ENCODE peak calls at places on chromosome 21, in six cellular contexts. F, A, O, B, Y and T are unnamed samples.

GRCh38 chr21:20994790-20995189 is 3.4 kb upstream of the NCAM2 start:
- DNase-seq in F (no peak), O (no peak), B (no peak), Y (no peak), A (no peak), T (no peak)

GRCh38 chr21:34613679-34614442 is 1.1 kb downstream of the RCAN1 start:
- DNase-seq in O (no peak), Y (no peak), F (no peak), A (no peak), B (peak; percentile 31), T (peak; percentile 17)

GRCh38 chr21:34959607-34960006 is 89.5 kb downstream of the RUNX1 start:
- DNase-seq in B (no peak), Y (no peak), F (no peak), A (no peak), O (no peak), T (no peak)

GRCh38 chr21:31538821-31539220 is 120.7 kb upstream of the SOD1 start:
- DNase-seq in O (no peak), F (no peak), Y (no peak), A (no peak), B (no peak), T (no peak)

GRCh38 chr21:35509004-35509704 is 460.1 kb upstream of the RUNX1 start:
- DNase-seq in B (no peak), O (no peak), F (no peak), Y (peak; percentile 58), A (no peak), T (no peak)

GRCh38 chr21:26534517-26534916 is 38.6 kb downstream of the CYYR1 start:
- DNase-seq in B (no peak), O (no peak), F (no peak), A (no peak), Y (no peak), T (no peak)

GRCh38 chr21:37548521-37548981 is 182.0 kb downstream of the DYRK1A start:
- DNase-seq in A (no peak), Y (no peak), O (no peak), B (no peak), F (no peak), T (no peak)

GRCh38 chr21:25831300-25831699 is 96.5 kb downstream of the GABPA start:
- DNase-seq in A (no peak), B (no peak), Y (no peak), F (no peak), O (no peak), T (peak; percentile 51)

GRCh38 chr21:14685568-14685967 is 139.5 kb upstream of the SAMSN1 start:
- DNase-seq in Y (no peak), B (no peak), O (no peak), A (no peak), F (no peak), T (no peak)

GRCh38 chr21:41706678-41707077 is 60.2 kb downstream of the RIPK4 start:
- DNase-seq in B (peak; percentile 56), F (no peak), O (no peak), A (no peak), Y (no peak), T (peak; percentile 37)

GRCh38 chr21:41059871-41060270 is 108.1 kb upstream of the BACE2 start:
- DNase-seq in B (no peak), F (no peak), Y (no peak), O (no peak), A (no peak), T (no peak)

GRCh38 chr21:17352937-17353655 is 159.7 kb upstream of the CXADR start:
- DNase-seq in F (no peak), B (no peak), A (no peak), Y (no peak), O (no peak), T (peak; percentile 29)

GRCh38 chr21:43716376-43717165 is 2.4 kb upstream of the PDXK start:
- DNase-seq in O (no peak), F (no peak), Y (no peak), A (no peak), B (no peak), T (no peak)

GRCh38 chr21:26116456-26117011 is 54.0 kb downstream of the APP start:
- DNase-seq in B (peak; percentile 49), A (no peak), Y (no peak), O (no peak), F (no peak), T (no peak)

GRCh38 chr21:46274797-46275390 is 10.5 kb downstream of the MCM3AP start:
- DNase-seq in B (no peak), Y (no peak), A (no peak), F (no peak), O (no peak), T (no peak)

GRCh38 chr21:17003763-17004373 is 509.0 kb upstream of the CXADR start:
- DNase-seq in F (no peak), O (no peak), B (no peak), Y (no peak), A (no peak), T (peak; percentile 93)

GRCh38 chr21:42541618-42542017 is 28.0 kb downstream of the SLC37A1 start:
- DNase-seq in O (no peak), B (no peak), Y (no peak), A (peak; percentile 6), F (no peak), T (no peak)

GRCh38 chr21:34579411-34579810 is 35.5 kb downstream of the RCAN1 start:
- DNase-seq in A (no peak), Y (no peak), B (no peak), O (no peak), F (no peak), T (peak; percentile 93)

GRCh38 chr21:31340499-31340898 is 3.6 kb downstream of the TIAM1 start:
- DNase-seq in F (no peak), Y (no peak), A (no peak), O (no peak), B (no peak), T (no peak)

GRCh38 chr21:21688877-21689276 is 690.7 kb downstream of the NCAM2 start:
- DNase-seq in O (no peak), B (no peak), F (no peak), A (peak; percentile 38), Y (no peak), T (no peak)

GRCh38 chr21:14213164-14213563 is 2.4 kb upstream of the LIPI start:
- DNase-seq in A (no peak), O (no peak), B (no peak), Y (no peak), F (no peak), T (no peak)

GRCh38 chr21:46388206-46388880 is 64.4 kb downstream of the PCNT start:
- DNase-seq in Y (no peak), F (no peak), B (no peak), A (no peak), O (no peak), T (no peak)

GRCh38 chr21:25107708-25108107 is 499.6 kb downstream of the MRPL39 start:
- DNase-seq in B (no peak), A (no peak), O (no peak), F (no peak), Y (no peak), T (peak; percentile 17)

GRCh38 chr21:14306143-14306907 is 76.6 kb downstream of the HSPA13 start:
- DNase-seq in Y (no peak), O (no peak), A (no peak), F (no peak), B (no peak), T (peak; percentile 31)

GRCh38 chr21:35265170-35265877 is 216.2 kb upstream of the RUNX1 start:
- DNase-seq in O (no peak), A (no peak), F (no peak), Y (no peak), B (no peak), T (peak; percentile 92)

GRCh38 chr21:31597683-31598082 is 61.8 kb upstream of the SOD1 start:
- DNase-seq in A (no peak), B (no peak), O (no peak), F (peak; percentile 57), Y (no peak), T (no peak)

GRCh38 chr21:34205811-34206635 is 132.6 kb downstream of the MRPS6 start:
- DNase-seq in Y (no peak), A (no peak), O (no peak), B (no peak), F (no peak), T (peak; percentile 32)

GRCh38 chr21:43312751-43313169 is 114.2 kb downstream of the SIK1 start:
- DNase-seq in O (no peak), B (peak; percentile 43), A (no peak), Y (no peak), F (no peak), T (no peak)

DNA sequence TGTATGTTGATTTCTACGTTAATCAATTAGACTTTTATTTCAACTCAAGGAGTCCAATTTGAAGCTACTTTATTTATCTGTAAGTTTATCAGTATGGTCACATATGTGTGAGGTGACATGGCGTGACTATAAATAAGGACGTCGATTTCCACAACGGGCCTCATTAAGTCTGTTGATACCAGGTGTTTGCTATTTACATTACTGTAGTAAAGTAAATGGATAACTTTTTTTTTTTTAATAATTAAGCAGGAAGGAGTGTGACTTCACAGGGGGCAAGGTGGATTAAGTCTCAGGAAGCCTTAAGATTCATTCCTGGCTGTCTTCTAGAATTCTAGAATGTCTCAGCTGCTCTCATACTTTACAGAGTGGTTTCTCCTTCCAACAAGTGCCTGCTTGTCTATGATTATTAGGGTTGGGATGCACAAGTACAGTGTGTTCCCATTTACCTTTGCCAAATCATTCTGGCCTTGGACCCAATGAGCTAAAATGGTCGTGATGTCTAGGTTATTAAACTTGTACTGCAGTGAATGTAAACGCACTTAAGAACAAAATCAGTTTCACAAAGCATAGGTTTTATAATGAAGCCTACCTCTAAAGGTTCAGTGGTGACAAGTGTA is 15.5 kb downstream of the MAP3K7CL start:
- DNase-seq in B (no peak), F (no peak), A (no peak), Y (no peak), O (no peak), T (peak; percentile 96)
- H3K4me3 ChIP-seq in B (no peak overlapping the region), F (no peak overlapping the region), A (no peak overlapping the region), Y (no peak overlapping the region), O (no peak overlapping the region), T (no peak overlapping the region)

GRCh38 chr21:38664821-38665220 is 140.9 kb upstream of the ETS2 start:
- DNase-seq in A (no peak), F (no peak), Y (no peak), B (no peak), O (no peak), T (no peak)
- H3K27me3 ChIP-seq in A (peaks cover 15% of the 10 kb centered on the region), F (no peaks in the 10 kb centered on the region), Y (no peaks in the 10 kb centered on the region), B (no peaks in the 10 kb centered on the region), O (no peaks in the 10 kb centered on the region), T (peaks cover 1% of the 10 kb centered on the region)

DNA sequence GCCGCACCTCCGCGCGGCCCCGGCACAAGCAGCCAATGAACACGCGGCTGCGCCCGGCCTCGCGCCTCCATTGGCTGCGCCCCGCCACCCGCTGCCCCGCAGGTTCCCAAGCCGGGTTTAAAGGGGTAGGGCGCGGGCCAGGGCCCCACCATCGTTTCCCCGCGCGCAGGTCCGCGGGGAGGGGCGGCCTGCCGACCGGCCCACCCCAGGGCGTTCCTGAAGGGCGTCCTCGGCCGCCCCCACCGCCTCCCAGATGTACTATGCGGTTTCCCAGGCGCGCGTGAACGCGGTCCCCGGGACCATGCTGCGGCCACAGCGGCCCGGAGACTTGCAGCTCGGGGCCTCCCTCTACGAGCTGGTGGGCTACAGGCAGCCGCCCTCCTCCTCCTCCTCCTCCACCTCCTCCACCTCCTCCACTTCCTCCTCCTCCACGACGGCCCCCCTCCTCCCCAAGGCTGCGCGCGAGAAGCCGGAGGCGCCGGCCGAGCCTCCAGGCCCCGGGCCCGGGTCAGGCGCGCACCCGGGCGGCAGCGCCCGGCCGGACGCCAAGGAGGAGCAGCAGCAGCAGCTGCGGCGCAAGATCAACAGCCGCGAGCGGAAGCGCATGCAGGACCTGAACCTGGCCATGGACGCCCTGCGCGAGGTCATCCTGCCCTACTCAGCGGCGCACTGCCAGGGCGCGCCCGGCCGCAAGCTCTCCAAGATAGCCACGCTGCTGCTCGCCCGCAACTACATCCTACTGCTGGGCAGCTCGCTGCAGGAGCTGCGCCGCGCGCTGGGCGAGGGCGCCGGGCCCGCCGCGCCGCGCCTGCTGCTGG is at the start of gene OLIG1:
- DNase-seq in O (no peak), B (peak; percentile 49), A (peak; percentile 81), Y (no peak), F (peak; percentile 93), T (no peak)
- H3K4me3 ChIP-seq in O (no peak within 1 kb of the TSS), B (peak within 1 kb of the TSS; percentile 16), A (peak within 1 kb of the TSS; percentile 41), Y (no peak within 1 kb of the TSS), F (peak within 1 kb of the TSS; percentile 44), T (peak within 1 kb of the TSS; percentile 8)

GRCh38 chr21:44835647-44835973 is 17.7 kb upstream of the SUMO3 start:
- DNase-seq in B (no peak), A (no peak), F (no peak), Y (no peak), O (no peak), T (no peak)
- H3K27me3 ChIP-seq in B (no peaks in the 10 kb centered on the region), A (no peaks in the 10 kb centered on the region), F (no peaks in the 10 kb centered on the region), Y (no peaks in the 10 kb centered on the region), O (no peaks in the 10 kb centered on the region), T (no peaks in the 10 kb centered on the region)